ENCODE peak calls at places on chromosomes 4 and X, in nine cellular contexts. I is left colon; H is nephron progenitor cell; S is globus pallidus; O is heart left ventricle; R is EL; K is foreskin keratinocyte; M is activated CD4-positive, alpha-beta T cell treated with anti-CD3 and anti-CD28 coated beads for 36 hours; W is NCI-H1417. Y is an unnamed sample.

GRCh38 chr4:153758136-153758535 is 1.7 kb downstream of the RNF175 start:
- DNase-seq in I (no peak), H (no peak), S (no peak), O (no peak), R (no peak), K (no peak), M (no peak), W (no peak), Y (no peak)

GRCh38 chrX:79138658-79139241 is 5.7 kb upstream of the GPR174 start:
- DNase-seq in I (no peak), H (no peak), S (no peak), O (no peak), R (no peak), K (no peak), M (no peak), W (no peak), Y (no peak)

GRCh38 chrX:153735274-153735673 is 10.6 kb downstream of the ABCD1 start:
- DNase-seq in I (no peak), H (no peak), S (no peak), O (no peak), R (no peak), K (no peak), M (peak), W (no peak), Y (no peak)

GRCh38 chr4:184252136-184253071 is 34.7 kb upstream of the ENPP6 start:
- DNase-seq in I (no peak), H (no peak), S (no peak), O (no peak), R (no peak), K (no peak), M (peak), W (no peak), Y (no peak)

GRCh38 chrX:97504435-97504834 is 620.7 kb downstream of the RPA4 start:
- DNase-seq in I (no peak), H (no peak), S (no peak), O (no peak), R (no peak), K (no peak), M (no peak), W (no peak), Y (no peak)

GRCh38 chr4:75071241-75071778 is 138.4 kb downstream of the PARM1 start:
- DNase-seq in I (no peak), H (no peak), S (no peak), O (no peak), R (no peak), K (no peak), M (no peak), W (no peak), Y (no peak)

GRCh38 chrX:74297766-74298165 is 6.2 kb upstream of the ZCCHC13 start:
- DNase-seq in I (no peak), H (no peak), S (no peak), O (no peak), R (no peak), K (peak), M (peak), W (no peak), Y (no peak)

GRCh38 chr4:37445023-37445422 is 200.5 kb downstream of the NWD2 start:
- DNase-seq in I (no peak), H (no peak), S (no peak), O (no peak), R (no peak), K (no peak), M (no peak), W (no peak), Y (no peak)

GRCh38 chrX:138519296-138519695 is 192.2 kb downstream of the FGF13 start:
- DNase-seq in I (no peak), H (peak), S (no peak), O (no peak), R (no peak), K (no peak), M (no peak), W (peak), Y (no peak)